ENCODE peak calls at places on chromosome 7, in ten cellular contexts. P is PC-9, T is cardiac fibroblast, W is AG04450, Q is ovary, M is esophagus muscularis mucosa, B is thoracic aorta, G is BE2C, H is PC-3, E is kidney. K is an unnamed sample.

GRCh38 chr7:143458263-143458662 is 15.0 kb downstream of the TAS2R60 start:
- DNase-seq in P (peak), T (no peak), W (no peak), Q (no peak), M (no peak), B (no peak), G (no peak), H (no peak), E (no peak), K (no peak)

GRCh38 chr7:155893664-155894063 is 81.4 kb upstream of the SHH start:
- DNase-seq in P (no peak), T (no peak), W (no peak), Q (no peak), M (no peak), B (no peak), G (no peak), H (no peak), E (no peak), K (no peak)

GRCh38 chr7:52961084-52961483 is 74.3 kb upstream of the POM121L12 start:
- DNase-seq in P (no peak), T (no peak), W (no peak), Q (no peak), M (no peak), B (no peak), G (no peak), H (no peak), E (no peak), K (no peak)

GRCh38 chr7:157555921-157556320 is 219.1 kb downstream of the DNAJB6 start:
- DNase-seq in P (no peak), T (no peak), W (no peak), Q (no peak), M (no peak), B (no peak), G (no peak), H (no peak), E (peak), K (no peak)

GRCh38 chr7:148773344-148773743 is 74.6 kb downstream of the CUL1 start:
- DNase-seq in P (no peak), T (no peak), W (no peak), Q (no peak), M (no peak), B (no peak), G (no peak), H (no peak), E (no peak), K (no peak)

GRCh38 chr7:7911339-7911738 is 57.3 kb upstream of the GLCCI1 start:
- DNase-seq in P (peak), T (peak), W (peak), Q (no peak), M (no peak), B (no peak), G (no peak), H (peak), E (no peak), K (no peak)

GRCh38 chr7:13279854-13280435 is 592.5 kb downstream of the ARL4A start:
- DNase-seq in P (no peak), T (peak), W (peak), Q (no peak), M (no peak), B (no peak), G (no peak), H (peak), E (no peak), K (no peak)

GRCh38 chr7:28975987-28976386 is 17.9 kb upstream of the TRIL start:
- DNase-seq in P (no peak), T (no peak), W (no peak), Q (no peak), M (peak), B (no peak), G (no peak), H (no peak), E (no peak), K (no peak)

GRCh38 chr7:276230-276835 is 13.6 kb upstream of the FOXL3 start:
- DNase-seq in P (no peak), T (no peak), W (no peak), Q (no peak), M (no peak), B (no peak), G (no peak), H (no peak), E (peak), K (no peak)

GRCh38 chr7:519974-520458 is 370 bp upstream of the PDGFA start:
- DNase-seq in P (no peak), T (peak), W (no peak), Q (no peak), M (no peak), B (no peak), G (no peak), H (peak), E (peak), K (peak)

GRCh38 chr7:26197153-26198115 is 3.1 kb downstream of the HNRNPA2B1 start:
- DNase-seq in P (no peak), T (no peak), W (no peak), Q (no peak), M (no peak), B (no peak), G (no peak), H (no peak), E (no peak), K (no peak)

GRCh38 chr7:77439572-77439971 is 23.4 kb upstream of the GSAP start:
- DNase-seq in P (peak), T (peak), W (no peak), Q (no peak), M (no peak), B (no peak), G (peak), H (peak), E (no peak), K (peak)

GRCh38 chr7:108002726-108003590 is at the start of gene LAMB1:
- DNase-seq in P (peak), T (peak), W (no peak), Q (peak), M (no peak), B (no peak), G (peak), H (peak), E (peak), K (peak)

GRCh38 chr7:44144426-44144967 is 3.4 kb upstream of the MYL7 start:
- DNase-seq in P (no peak), T (no peak), W (no peak), Q (peak), M (no peak), B (no peak), G (no peak), H (no peak), E (no peak), K (no peak)

GRCh38 chr7:33221374-33221773 is 92.0 kb downstream of the BBS9 start:
- DNase-seq in P (no peak), T (peak), W (no peak), Q (no peak), M (no peak), B (no peak), G (no peak), H (no peak), E (no peak), K (no peak)

GRCh38 chr7:158985583-158985982 is 129.2 kb downstream of the DYNC2I1 start:
- DNase-seq in P (no peak), T (no peak), W (no peak), Q (no peak), M (no peak), B (no peak), G (no peak), H (no peak), E (no peak), K (no peak)

GRCh38 chr7:115274-115911 is 77.0 kb upstream of the FAM20C start:
- DNase-seq in P (peak), T (peak), W (no peak), Q (no peak), M (peak), B (no peak), G (no peak), H (no peak), E (no peak), K (no peak)

GRCh38 chr7:64905547-64905946 is 2.5 kb downstream of the ZNF273 start:
- DNase-seq in P (no peak), T (no peak), W (no peak), Q (no peak), M (no peak), B (no peak), G (no peak), H (no peak), E (no peak), K (no peak)

GRCh38 chr7:105270117-105270516 is 118.6 kb downstream of the SRPK2 start:
- DNase-seq in P (no peak), T (no peak), W (no peak), Q (no peak), M (no peak), B (no peak), G (no peak), H (no peak), E (no peak), K (no peak)

GRCh38 chr7:140390466-140391190 is 7.7 kb downstream of the SLC37A3 start:
- DNase-seq in P (no peak), T (peak), W (no peak), Q (no peak), M (no peak), B (no peak), G (no peak), H (no peak), E (no peak), K (no peak)

GRCh38 chr7:3033136-3033535 is 10.5 kb downstream of the CARD11 start:
- DNase-seq in P (no peak), T (no peak), W (no peak), Q (no peak), M (no peak), B (no peak), G (no peak), H (no peak), E (no peak), K (no peak)
- TF ChIP-seq CTCF in P (no peak), T (no peak), W (no peak), Q (no peak), M (no peak), B (no peak), G (no peak), H (no peak), E (no peak), K (no peak)

GRCh38 chr7:2610466-2610865 is 21.3 kb upstream of the TTYH3 start:
- DNase-seq in P (no peak), T (no peak), W (no peak), Q (no peak), M (no peak), B (no peak), G (no peak), H (no peak), E (no peak), K (no peak)

GRCh38 chr7:2607122-2607912 is 24.5 kb upstream of the TTYH3 start:
- DNase-seq in P (no peak), T (peak), W (no peak), Q (no peak), M (no peak), B (peak), G (no peak), H (no peak), E (peak), K (no peak)

GRCh38 chr7:2607913-2608899 is 23.6 kb upstream of the TTYH3 start:
- DNase-seq in P (no peak), T (no peak), W (no peak), Q (no peak), M (no peak), B (no peak), G (no peak), H (no peak), E (peak), K (no peak)

GRCh38 chr7:2610898-2611297 is 20.9 kb upstream of the TTYH3 start:
- DNase-seq in P (no peak), T (no peak), W (no peak), Q (no peak), M (no peak), B (no peak), G (no peak), H (no peak), E (peak), K (no peak)

GRCh38 chr7:2609001-2609411 is 22.8 kb upstream of the TTYH3 start:
- DNase-seq in P (no peak), T (peak), W (no peak), Q (no peak), M (no peak), B (no peak), G (no peak), H (peak), E (peak), K (no peak)
- TF ChIP-seq CTCF in P (no peak), T (peak), W (peak), Q (no peak), M (peak), B (no peak), G (peak), H (peak), E (peak), K (peak)

GRCh38 chr7:98909487-98909886 is 31.2 kb downstream of the TRRAP start:
- DNase-seq in P (no peak), T (no peak), W (no peak), Q (no peak), M (no peak), B (no peak), G (no peak), H (no peak), E (no peak), K (no peak)

GRCh38 chr7:98911936-98912335 is 33.6 kb downstream of the TRRAP start:
- DNase-seq in P (no peak), T (no peak), W (no peak), Q (no peak), M (no peak), B (no peak), G (no peak), H (no peak), E (no peak), K (no peak)

GRCh38 chr7:98917331-98917730 is 39.0 kb downstream of the TRRAP start:
- DNase-seq in P (no peak), T (no peak), W (no peak), Q (no peak), M (no peak), B (no peak), G (no peak), H (no peak), E (no peak), K (no peak)

GRCh38 chr7:98913026-98913425 is 34.7 kb downstream of the TRRAP start:
- DNase-seq in P (no peak), T (no peak), W (no peak), Q (no peak), M (no peak), B (no peak), G (no peak), H (no peak), E (no peak), K (no peak)

GRCh38 chr7:98913612-98914011 is 35.3 kb downstream of the TRRAP start:
- DNase-seq in P (no peak), T (no peak), W (no peak), Q (no peak), M (no peak), B (no peak), G (no peak), H (peak), E (no peak), K (no peak)
- TF ChIP-seq CTCF in P (no peak), T (no peak), W (peak), Q (no peak), M (no peak), B (no peak), G (no peak), H (peak), E (no peak), K (peak)

GRCh38 chr7:15166620-15167019 is 264.1 kb upstream of the DGKB start:
- DNase-seq in P (peak), T (no peak), W (no peak), Q (no peak), M (no peak), B (no peak), G (no peak), H (no peak), E (no peak), K (no peak)

GRCh38 chr7:15174470-15174869 is 271.9 kb upstream of the DGKB start:
- DNase-seq in P (no peak), T (no peak), W (no peak), Q (no peak), M (no peak), B (no peak), G (no peak), H (no peak), E (no peak), K (no peak)

GRCh38 chr7:15167912-15168311 is 265.4 kb upstream of the DGKB start:
- DNase-seq in P (no peak), T (no peak), W (no peak), Q (no peak), M (no peak), B (no peak), G (no peak), H (peak), E (no peak), K (no peak)

GRCh38 chr7:15168489-15168888 is 265.9 kb upstream of the DGKB start:
- DNase-seq in P (peak), T (no peak), W (no peak), Q (no peak), M (no peak), B (no peak), G (no peak), H (no peak), E (no peak), K (no peak)
- TF ChIP-seq CTCF in P (no peak), T (no peak), W (no peak), Q (no peak), M (no peak), B (no peak), G (no peak), H (peak), E (no peak), K (peak)

GRCh38 chr7:54968018-54968417 is 50.8 kb upstream of the EGFR start:
- DNase-seq in P (no peak), T (no peak), W (no peak), Q (no peak), M (peak), B (no peak), G (no peak), H (no peak), E (no peak), K (no peak)

GRCh38 chr7:54969190-54969967 is 49.4 kb upstream of the EGFR start:
- DNase-seq in P (peak), T (no peak), W (no peak), Q (no peak), M (peak), B (no peak), G (no peak), H (peak), E (no peak), K (no peak)

GRCh38 chr7:54978364-54979116 is 40.3 kb upstream of the EGFR start:
- DNase-seq in P (no peak), T (no peak), W (no peak), Q (no peak), M (peak), B (no peak), G (no peak), H (no peak), E (no peak), K (no peak)

GRCh38 chr7:54967384-54967783 is 51.4 kb upstream of the EGFR start:
- DNase-seq in P (peak), T (peak), W (peak), Q (no peak), M (no peak), B (no peak), G (no peak), H (peak), E (no peak), K (no peak)

GRCh38 chr7:54972733-54973294 is 46.0 kb upstream of the EGFR start:
- DNase-seq in P (no peak), T (no peak), W (no peak), Q (no peak), M (no peak), B (no peak), G (no peak), H (no peak), E (no peak), K (no peak)
- TF ChIP-seq CTCF in P (no peak), T (no peak), W (no peak), Q (no peak), M (no peak), B (no peak), G (no peak), H (no peak), E (no peak), K (no peak)

GRCh38 chr7:151885202-151885580 is 8.3 kb upstream of the PRKAG2 start:
- DNase-seq in P (no peak), T (no peak), W (no peak), Q (no peak), M (no peak), B (no peak), G (no peak), H (no peak), E (peak), K (no peak)

GRCh38 chr7:151888716-151889115 is 11.8 kb upstream of the PRKAG2 start:
- DNase-seq in P (no peak), T (no peak), W (no peak), Q (no peak), M (no peak), B (no peak), G (no peak), H (no peak), E (peak), K (no peak)

GRCh38 chr7:151884276-151885201 is 7.6 kb upstream of the PRKAG2 start:
- DNase-seq in P (no peak), T (no peak), W (no peak), Q (no peak), M (no peak), B (no peak), G (no peak), H (no peak), E (peak), K (no peak)

GRCh38 chr7:151888079-151888673 is 11.3 kb upstream of the PRKAG2 start:
- DNase-seq in P (no peak), T (no peak), W (no peak), Q (no peak), M (no peak), B (no peak), G (no peak), H (peak), E (peak), K (no peak)

DNA sequence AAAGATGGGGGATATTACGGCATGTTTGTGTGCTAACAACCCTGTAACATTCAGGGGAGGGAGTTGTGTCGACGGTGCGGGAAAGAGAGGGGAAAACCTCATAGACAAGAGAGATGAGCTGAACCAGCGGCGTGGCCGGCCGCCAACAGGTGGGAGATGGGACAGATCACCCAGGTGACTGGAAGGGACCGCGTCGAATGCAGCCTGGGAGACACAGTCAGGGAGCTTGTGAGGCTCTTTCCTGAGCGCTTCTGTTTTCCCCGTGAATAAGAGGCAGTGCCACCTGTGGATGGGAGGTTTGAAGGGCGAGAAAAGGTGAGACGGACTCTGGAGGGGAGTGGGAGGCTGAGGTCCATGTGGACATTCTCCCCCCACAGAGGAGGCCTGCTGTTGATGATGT is 9.9 kb upstream of the PRKAG2 start:
- DNase-seq in P (no peak), T (no peak), W (no peak), Q (no peak), M (no peak), B (no peak), G (no peak), H (no peak), E (peak), K (no peak)
- TF ChIP-seq CTCF in P (no peak), T (no peak), W (no peak), Q (no peak), M (no peak), B (no peak), G (no peak), H (no peak), E (no peak), K (no peak)

GRCh38 chr7:2710256-2710655 is 22.3 kb downstream of the AMZ1 start:
- DNase-seq in P (no peak), T (no peak), W (no peak), Q (no peak), M (no peak), B (no peak), G (no peak), H (no peak), E (no peak), K (no peak)

GRCh38 chr7:2710901-2711551 is 23.0 kb downstream of the AMZ1 start:
- DNase-seq in P (no peak), T (no peak), W (no peak), Q (no peak), M (no peak), B (no peak), G (no peak), H (no peak), E (no peak), K (no peak)

GRCh38 chr7:2713978-2714377 is 26.0 kb downstream of the AMZ1 start:
- DNase-seq in P (no peak), T (no peak), W (no peak), Q (no peak), M (no peak), B (no peak), G (no peak), H (no peak), E (peak), K (no peak)

GRCh38 chr7:2713370-2713769 is 25.4 kb downstream of the AMZ1 start:
- DNase-seq in P (no peak), T (no peak), W (no peak), Q (no peak), M (no peak), B (no peak), G (no peak), H (no peak), E (peak), K (no peak)

GRCh38 chr7:2711895-2712675 is 24.1 kb downstream of the AMZ1 start:
- DNase-seq in P (no peak), T (no peak), W (no peak), Q (no peak), M (no peak), B (no peak), G (no peak), H (no peak), E (peak), K (no peak)
- TF ChIP-seq CTCF in P (no peak), T (no peak), W (no peak), Q (no peak), M (no peak), B (no peak), G (no peak), H (no peak), E (no peak), K (no peak)

DNA sequence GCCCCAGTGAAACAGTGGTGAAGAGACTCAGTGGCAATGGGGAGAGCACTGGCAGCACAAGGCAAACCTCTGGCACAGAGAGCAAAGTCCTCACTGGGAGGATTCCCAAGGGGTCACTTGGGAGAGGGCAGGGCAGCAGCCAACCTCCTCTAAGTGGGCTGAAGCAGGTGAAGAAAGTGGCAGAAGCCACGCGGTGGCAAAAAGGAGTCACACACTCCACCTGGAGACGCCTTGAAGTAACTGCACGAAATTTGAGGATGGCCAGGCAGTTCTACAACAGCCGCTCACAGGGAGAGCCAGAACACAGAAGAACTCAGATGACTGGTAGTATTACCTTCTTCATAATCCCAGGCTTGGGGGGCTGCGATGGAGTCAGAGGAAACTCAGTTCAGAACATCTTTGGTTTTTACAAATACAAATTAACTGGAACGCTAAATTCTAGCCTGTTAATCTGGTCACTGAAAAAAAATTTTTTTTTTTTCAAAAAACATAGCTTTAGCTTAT is 603 bp upstream of the IL6 start:
- DNase-seq in P (peak), T (peak), W (peak), Q (peak), M (no peak), B (no peak), G (peak), H (peak), E (peak), K (peak)
- TF ChIP-seq CTCF in P (peak), T (peak), W (peak), Q (peak), M (peak), B (peak), G (peak), H (peak), E (peak), K (peak)